ENCODE peak calls at places on chromosome 13, in four cellular contexts. One of them, this sample, is unnamed.

GRCh38 chr13:71171740-71172139 is 695.3 kb downstream of the DACH1 start:
- DNase-seq in tibial artery: no peak
- DNase-seq in AG09309: no peak
- DNase-seq in K562: no peak
- DNase-seq in this sample: no peak

GRCh38 chr13:82062772-82063171 is 1721.8 kb upstream of the SPRY2 start:
- DNase-seq in tibial artery: no peak
- DNase-seq in AG09309: no peak
- DNase-seq in K562: no peak
- DNase-seq in this sample: no peak

GRCh38 chr13:114097504-114097892 is 34.9 kb downstream of the RASA3 start:
- DNase-seq in tibial artery: no peak
- DNase-seq in AG09309: no peak
- DNase-seq in K562: no peak
- DNase-seq in this sample: no peak

GRCh38 chr13:51643114-51643881 is 59.0 kb downstream of the WDFY2 start:
- DNase-seq in AG09309: peak; percentile 87
- DNase-seq in tibial artery: no peak
- DNase-seq in K562: no peak
- DNase-seq in this sample: no peak

GRCh38 chr13:100674363-100674847 is at the start of gene TMTC4:
- DNase-seq in K562: peak; percentile 36
- DNase-seq in tibial artery: no peak
- DNase-seq in AG09309: no peak
- DNase-seq in this sample: peak; percentile 88

GRCh38 chr13:113378825-113379224 is 14.9 kb upstream of the GRTP1 start:
- DNase-seq in AG09309: no peak
- DNase-seq in K562: no peak
- DNase-seq in tibial artery: no peak
- DNase-seq in this sample: no peak

GRCh38 chr13:36212789-36213188 is 1.6 kb downstream of the SOHLH2 start:
- DNase-seq in tibial artery: no peak
- DNase-seq in AG09309: no peak
- DNase-seq in K562: peak; percentile 10
- DNase-seq in this sample: no peak

GRCh38 chr13:52798770-52799430 is 49.5 kb downstream of the PCDH8 start:
- DNase-seq in AG09309: no peak
- DNase-seq in tibial artery: no peak
- DNase-seq in K562: no peak
- DNase-seq in this sample: no peak

GRCh38 chr13:21063031-21063430 is 1.6 kb upstream of the LATS2 start:
- DNase-seq in tibial artery: no peak
- DNase-seq in K562: no peak
- DNase-seq in AG09309: no peak
- DNase-seq in this sample: no peak

GRCh38 chr13:21060827-21061076 is 634 bp downstream of the LATS2 start:
- DNase-seq in K562: no peak
- DNase-seq in tibial artery: no peak
- DNase-seq in AG09309: no peak
- DNase-seq in this sample: no peak

GRCh38 chr13:21060063-21060826 is 1.1 kb downstream of the LATS2 start:
- DNase-seq in AG09309: no peak
- DNase-seq in K562: no peak
- DNase-seq in tibial artery: peak; percentile 49
- DNase-seq in this sample: no peak

GRCh38 chr13:21058361-21058760 is 3.0 kb downstream of the LATS2 start:
- DNase-seq in K562: no peak
- DNase-seq in AG09309: no peak
- DNase-seq in tibial artery: no peak
- DNase-seq in this sample: no peak

GRCh38 chr13:21061077-21061945 is at the start of gene LATS2:
- DNase-seq in tibial artery: peak; percentile 97
- DNase-seq in AG09309: peak; percentile 82
- DNase-seq in K562: peak; percentile 86
- DNase-seq in this sample: peak; percentile 98
- TF ChIP-seq CTCF in tibial artery: peak; percentile 35
- TF ChIP-seq CTCF in AG09309: peak; percentile 12
- TF ChIP-seq CTCF in K562: no peak
- TF ChIP-seq CTCF in this sample: peak; percentile 23

GRCh38 chr13:30423891-30424290 is 1.6 kb downstream of the UBE2L5 start:
- DNase-seq in tibial artery: no peak
- DNase-seq in AG09309: no peak
- DNase-seq in K562: no peak
- DNase-seq in this sample: no peak
- TF ChIP-seq CTCF in tibial artery: no peak
- TF ChIP-seq CTCF in AG09309: no peak
- TF ChIP-seq CTCF in K562: no peak
- TF ChIP-seq CTCF in this sample: no peak

DNA sequence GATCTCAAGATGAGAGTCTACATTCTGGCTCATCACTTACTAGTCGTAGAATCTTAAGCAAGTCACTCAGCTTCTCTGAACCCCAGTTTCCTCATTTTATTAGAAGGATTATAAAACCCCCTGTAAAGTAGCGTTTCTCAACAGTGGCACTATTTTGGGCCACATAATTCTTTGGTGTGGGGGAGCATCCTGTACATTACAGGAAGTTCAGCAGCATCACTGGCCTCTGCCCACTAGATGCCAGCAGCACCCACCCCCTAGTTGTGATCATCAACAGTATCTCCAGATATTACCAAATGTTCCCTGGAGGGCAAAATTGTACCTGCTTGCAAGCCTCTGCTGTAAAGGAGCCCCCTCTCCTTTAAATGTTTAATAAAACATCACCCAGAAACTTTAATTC is 22.6 kb downstream of the STARD13 start:
- DNase-seq in AG09309: no peak
- DNase-seq in tibial artery: no peak
- DNase-seq in K562: no peak
- DNase-seq in this sample: no peak
- TF ChIP-seq CTCF in AG09309: peak; percentile 12
- TF ChIP-seq CTCF in tibial artery: no peak
- TF ChIP-seq CTCF in K562: no peak
- TF ChIP-seq CTCF in this sample: peak; percentile 30

GRCh38 chr13:45119990-45120864 is at the start of gene GTF2F2:
- DNase-seq in K562: peak; percentile 84
- DNase-seq in AG09309: peak; percentile 55
- DNase-seq in tibial artery: peak; percentile 80
- DNase-seq in this sample: peak; percentile 96

GRCh38 chr13:45120967-45121366 is 657 bp downstream of the GTF2F2 start:
- DNase-seq in K562: no peak
- DNase-seq in AG09309: no peak
- DNase-seq in tibial artery: no peak
- DNase-seq in this sample: no peak

GRCh38 chr13:45122941-45123340 is 2.6 kb downstream of the GTF2F2 start:
- DNase-seq in K562: peak; percentile 43
- DNase-seq in AG09309: no peak
- DNase-seq in tibial artery: no peak
- DNase-seq in this sample: no peak

GRCh38 chr13:45119469-45119989 is 781 bp upstream of the GTF2F2 start:
- DNase-seq in tibial artery: no peak
- DNase-seq in AG09309: no peak
- DNase-seq in K562: peak; percentile 10
- DNase-seq in this sample: no peak

GRCh38 chr13:45121421-45121820 is 1.1 kb downstream of the GTF2F2 start:
- DNase-seq in AG09309: no peak
- DNase-seq in tibial artery: no peak
- DNase-seq in K562: no peak
- DNase-seq in this sample: no peak
- TF ChIP-seq CTCF in AG09309: peak; percentile 33
- TF ChIP-seq CTCF in tibial artery: no peak
- TF ChIP-seq CTCF in K562: no peak
- TF ChIP-seq CTCF in this sample: peak; percentile 24

GRCh38 chr13:68927387-68928026 is 1180.1 kb upstream of the ATXN8OS start:
- DNase-seq in tibial artery: no peak
- DNase-seq in AG09309: no peak
- DNase-seq in K562: no peak
- DNase-seq in this sample: no peak
- TF ChIP-seq CTCF in tibial artery: no peak
- TF ChIP-seq CTCF in AG09309: no peak
- TF ChIP-seq CTCF in K562: no peak
- TF ChIP-seq CTCF in this sample: peak; percentile 84

This sample was measured in osteocyte.